ENCODE peak calls at places on chromosomes 11 and 22, in eight cellular contexts. G is neural progenitor cell, W is neuronal stem cell, Z is IMR-90, Q is mesenchymal stem cell, R is GM23248, H is HCT116, D is HepG2. V is an unnamed sample.

GRCh38 chr22:44920183-44920582 is 89.6 kb downstream of the PHF21B start:
- DNase-seq in Q (no peak), Z (no peak), R (no peak), D (no peak), G (no peak), H (no peak), W (no peak), V (no peak)

GRCh38 chr22:44497218-44497903 is 672 bp downstream of the RTL6 start:
- DNase-seq in G (peak; percentile 40), H (no peak), Z (peak; percentile 34), Q (peak; percentile 11), D (no peak), W (peak; percentile 9), R (peak; percentile 59), V (no peak)

GRCh38 chr11:118306556-118306955 is 2.0 kb downstream of the CD3E start:
- DNase-seq in R (peak; percentile 6), D (no peak), Z (no peak), W (no peak), Q (peak; percentile 13), H (no peak), G (no peak), V (no peak)

GRCh38 chr22:47836957-47837356 is 1074.5 kb downstream of the TBC1D22A start:
- DNase-seq in H (no peak), R (peak; percentile 8), W (no peak), Z (no peak), G (no peak), Q (no peak), D (no peak), V (no peak)

GRCh38 chr11:131094828-131095227 is 178.5 kb upstream of the SNX19 start:
- DNase-seq in H (no peak), D (no peak), Q (no peak), Z (no peak), R (no peak), G (no peak), W (no peak), V (peak; percentile 51)

GRCh38 chr22:31241936-31242335 is 29.8 kb downstream of the LIMK2 start:
- DNase-seq in G (no peak), R (peak; percentile 81), Z (peak; percentile 90), W (no peak), Q (peak; percentile 75), H (no peak), D (no peak), V (no peak)

GRCh38 chr11:21225860-21226259 is 556.5 kb downstream of the NELL1 start:
- DNase-seq in D (no peak), Z (no peak), W (no peak), Q (no peak), R (no peak), G (no peak), H (no peak), V (no peak)

GRCh38 chr11:1448882-1449281 is 37.7 kb downstream of the MOB2 start:
- DNase-seq in H (no peak), Z (no peak), Q (no peak), D (no peak), W (no peak), G (no peak), R (no peak), V (no peak)

GRCh38 chr11:88414385-88414861 is 76.9 kb upstream of the CTSC start:
- DNase-seq in Q (peak; percentile 86), H (no peak), W (no peak), D (no peak), G (no peak), R (peak; percentile 77), Z (peak; percentile 68), V (no peak)

GRCh38 chr22:37018815-37019308 is 385 bp downstream of the TST start:
- DNase-seq in W (peak; percentile 40), H (no peak), R (peak; percentile 57), D (peak; percentile 40), Q (peak; percentile 82), Z (peak; percentile 55), G (peak; percentile 72), V (no peak)

GRCh38 chr22:20531404-20532181 is 24.2 kb downstream of the MED15 start:
- DNase-seq in W (no peak), D (peak; percentile 39), Z (peak; percentile 90), R (peak; percentile 96), Q (peak; percentile 91), H (peak; percentile 79), G (peak; percentile 70), V (no peak)

GRCh38 chr11:82547163-82547560 is 186.5 kb downstream of the FAM181B start:
- DNase-seq in W (no peak), D (no peak), Z (no peak), Q (no peak), H (no peak), G (peak; percentile 2), R (no peak), V (no peak)

GRCh38 chr11:122816701-122817100 is 21.6 kb upstream of the CRTAM start:
- DNase-seq in Q (no peak), D (no peak), G (no peak), H (no peak), Z (no peak), R (no peak), W (no peak), V (no peak)
- H3K9ac ChIP-seq in Q (peak overlapping the region; percentile 13), D (no peak overlapping the region), G (no peak overlapping the region), H (no peak overlapping the region), Z (no peak overlapping the region), R (no peak overlapping the region), W (no peak overlapping the region), V (no peak overlapping the region)

DNA sequence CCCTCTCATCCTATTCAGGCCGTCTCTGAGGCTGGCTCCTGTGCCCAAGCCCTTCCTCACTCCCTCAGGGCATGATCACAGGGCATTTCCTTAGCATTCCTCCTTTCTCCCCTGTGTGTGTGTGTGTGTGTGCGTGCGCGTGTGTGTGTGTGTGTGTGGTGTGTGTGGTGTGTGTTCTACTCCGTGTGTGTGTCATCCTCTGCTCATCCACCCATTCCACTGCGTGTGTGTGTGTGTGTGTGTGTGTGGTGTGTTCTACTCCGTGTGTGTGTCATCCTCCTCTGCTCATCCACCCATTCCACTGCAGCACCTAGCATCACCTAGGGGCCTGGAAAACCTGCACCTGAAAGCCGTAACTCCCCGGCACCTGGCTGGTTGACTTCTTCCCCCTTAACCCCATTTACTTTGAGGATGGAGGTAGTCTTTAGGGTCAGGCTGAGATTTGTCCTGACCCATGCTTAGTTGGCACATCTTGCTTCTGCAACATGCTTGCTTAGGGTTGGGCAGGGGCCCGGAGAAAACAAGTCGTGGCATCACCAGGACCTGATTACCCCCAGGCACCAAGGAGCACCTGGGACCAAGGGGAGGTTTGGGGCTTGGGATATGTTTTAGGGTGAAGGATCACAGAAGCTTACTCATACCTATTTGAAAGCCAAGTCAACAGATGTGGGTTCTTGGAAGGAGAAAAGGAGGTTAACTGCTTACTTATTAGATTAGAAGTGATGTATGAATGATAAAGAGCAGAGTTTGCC is 18.8 kb downstream of the TIMP3 start:
- DNase-seq in G (no peak), D (no peak), Q (no peak), W (no peak), Z (peak; percentile 41), R (peak; percentile 54), H (no peak), V (no peak)
- H3K4me2 ChIP-seq in G (no peak overlapping the region), D (no peak overlapping the region), Q (no peak overlapping the region), W (no peak overlapping the region), Z (no peak overlapping the region), R (no peak overlapping the region), H (no peak overlapping the region), V (no peak overlapping the region)

GRCh38 chr22:40273319-40273718 is 73.0 kb upstream of the ADSL start:
- DNase-seq in W (no peak), R (no peak), Z (no peak), Q (no peak), G (no peak), D (no peak), H (no peak), V (no peak)

GRCh38 chr22:40271440-40271839 is 74.9 kb upstream of the ADSL start:
- DNase-seq in Z (no peak), H (no peak), D (no peak), G (no peak), R (peak; percentile 10), Q (no peak), W (no peak), V (no peak)

GRCh38 chr22:40281717-40282116 is 64.6 kb upstream of the ADSL start:
- DNase-seq in Q (no peak), R (no peak), W (no peak), Z (no peak), D (no peak), H (no peak), G (no peak), V (no peak)

GRCh38 chr22:40279017-40279416 is 67.3 kb upstream of the ADSL start:
- DNase-seq in G (no peak), W (no peak), Q (no peak), R (no peak), H (no peak), D (no peak), Z (no peak), V (no peak)

GRCh38 chr22:40276877-40277823 is 69.2 kb upstream of the ADSL start:
- DNase-seq in R (peak; percentile 84), G (no peak), D (no peak), W (no peak), H (no peak), Z (peak; percentile 51), Q (peak; percentile 38), V (no peak)
- H3K9ac ChIP-seq in R (peak overlapping the region; percentile 90), G (no peak overlapping the region), D (no peak overlapping the region), W (no peak overlapping the region), H (no peak overlapping the region), Z (peak overlapping the region; percentile 75), Q (peak overlapping the region; percentile 97), V (no peak overlapping the region)

GRCh38 chr11:65330544-65330943 is 3.1 kb upstream of the DPF2 start:
- DNase-seq in H (no peak), R (no peak), D (no peak), Z (no peak), G (no peak), W (no peak), Q (no peak), V (no peak)
- H3K4me2 ChIP-seq in H (peak overlapping the region; percentile 51), R (no peak overlapping the region), D (peak overlapping the region; percentile 74), Z (no peak overlapping the region), G (no peak overlapping the region), W (no peak overlapping the region), Q (no peak overlapping the region), V (peak overlapping the region; percentile 62)

GRCh38 chr11:122309262-122309925 is 193.4 kb upstream of the BLID start:
- DNase-seq in D (no peak), H (no peak), R (no peak), Q (no peak), W (no peak), G (no peak), Z (no peak), V (no peak)
- H3K9ac ChIP-seq in D (no peak overlapping the region), H (no peak overlapping the region), R (no peak overlapping the region), Q (no peak overlapping the region), W (no peak overlapping the region), G (no peak overlapping the region), Z (no peak overlapping the region), V (no peak overlapping the region)

GRCh38 chr11:32430586-32431357 is 4.6 kb downstream of the WT1 start:
- DNase-seq in R (no peak), W (no peak), G (peak; percentile 74), Q (no peak), Z (no peak), D (no peak), H (no peak), V (no peak)
- H3K4me2 ChIP-seq in R (no peak overlapping the region), W (peak overlapping the region; percentile 36), G (peak overlapping the region; percentile 74), Q (no peak overlapping the region), Z (no peak overlapping the region), D (peak overlapping the region; percentile 7), H (no peak overlapping the region), V (no peak overlapping the region)

V was measured in Karpas-422.